ENCODE peak calls at places on chromosomes 1 and 21, in ten cellular contexts. One of them, this sample, is unnamed.

GRCh38 chr1:235035928-235036327 is 92.7 kb downstream of the TOMM20 start:
- DNase-seq in H7: no peak
- DNase-seq in mesenteric fat pad: peak
- DNase-seq in Caco-2: no peak
- DNase-seq in SIG-M5: no peak
- DNase-seq in ELF-1: no peak
- DNase-seq in left cardiac atrium: no peak
- DNase-seq in hippocampal formation: no peak
- DNase-seq in heart left ventricle: no peak
- DNase-seq in effector memory CD4-positive, alpha-beta T cell: no peak
- DNase-seq in this sample: no peak

GRCh38 chr1:77888429-77889239 is at the start of gene NEXN:
- DNase-seq in SIG-M5: no peak
- DNase-seq in left cardiac atrium: peak
- DNase-seq in H7: peak
- DNase-seq in Caco-2: peak
- DNase-seq in ELF-1: peak
- DNase-seq in mesenteric fat pad: no peak
- DNase-seq in hippocampal formation: peak
- DNase-seq in effector memory CD4-positive, alpha-beta T cell: no peak
- DNase-seq in heart left ventricle: peak
- DNase-seq in this sample: peak

GRCh38 chr1:31574749-31575372 is 1.5 kb upstream of the TINAGL1 start:
- DNase-seq in H7: no peak
- DNase-seq in ELF-1: no peak
- DNase-seq in hippocampal formation: no peak
- DNase-seq in mesenteric fat pad: peak
- DNase-seq in SIG-M5: no peak
- DNase-seq in Caco-2: peak
- DNase-seq in heart left ventricle: no peak
- DNase-seq in left cardiac atrium: no peak
- DNase-seq in effector memory CD4-positive, alpha-beta T cell: no peak
- DNase-seq in this sample: no peak

GRCh38 chr1:147919881-147920280 is 8.3 kb upstream of the GPR89B start:
- DNase-seq in hippocampal formation: no peak
- DNase-seq in SIG-M5: no peak
- DNase-seq in H7: no peak
- DNase-seq in left cardiac atrium: no peak
- DNase-seq in Caco-2: no peak
- DNase-seq in effector memory CD4-positive, alpha-beta T cell: no peak
- DNase-seq in mesenteric fat pad: no peak
- DNase-seq in heart left ventricle: no peak
- DNase-seq in ELF-1: no peak
- DNase-seq in this sample: no peak

GRCh38 chr1:53589043-53589887 is 130.1 kb downstream of the DMRTB1 start:
- DNase-seq in heart left ventricle: peak
- DNase-seq in ELF-1: peak
- DNase-seq in hippocampal formation: no peak
- DNase-seq in left cardiac atrium: no peak
- DNase-seq in SIG-M5: no peak
- DNase-seq in mesenteric fat pad: peak
- DNase-seq in Caco-2: no peak
- DNase-seq in effector memory CD4-positive, alpha-beta T cell: no peak
- DNase-seq in H7: peak
- DNase-seq in this sample: no peak

GRCh38 chr1:66393586-66394334 is 140.2 kb upstream of the SGIP1 start:
- DNase-seq in heart left ventricle: no peak
- DNase-seq in H7: no peak
- DNase-seq in Caco-2: no peak
- DNase-seq in ELF-1: no peak
- DNase-seq in SIG-M5: peak
- DNase-seq in left cardiac atrium: no peak
- DNase-seq in mesenteric fat pad: no peak
- DNase-seq in hippocampal formation: no peak
- DNase-seq in effector memory CD4-positive, alpha-beta T cell: no peak
- DNase-seq in this sample: no peak

GRCh38 chr1:64516803-64517568 is 47.1 kb downstream of the CACHD1 start:
- DNase-seq in left cardiac atrium: no peak
- DNase-seq in heart left ventricle: no peak
- DNase-seq in hippocampal formation: no peak
- DNase-seq in effector memory CD4-positive, alpha-beta T cell: no peak
- DNase-seq in Caco-2: no peak
- DNase-seq in H7: no peak
- DNase-seq in mesenteric fat pad: no peak
- DNase-seq in SIG-M5: no peak
- DNase-seq in ELF-1: no peak
- DNase-seq in this sample: no peak

GRCh38 chr1:174074757-174075156 is 52.6 kb upstream of the RC3H1 start:
- DNase-seq in hippocampal formation: no peak
- DNase-seq in ELF-1: no peak
- DNase-seq in SIG-M5: no peak
- DNase-seq in left cardiac atrium: no peak
- DNase-seq in H7: no peak
- DNase-seq in heart left ventricle: no peak
- DNase-seq in Caco-2: no peak
- DNase-seq in mesenteric fat pad: no peak
- DNase-seq in effector memory CD4-positive, alpha-beta T cell: no peak
- DNase-seq in this sample: no peak

GRCh38 chr1:51518033-51518729 is 885 bp downstream of the EPS15 start:
- DNase-seq in hippocampal formation: peak
- DNase-seq in SIG-M5: no peak
- DNase-seq in ELF-1: peak
- DNase-seq in effector memory CD4-positive, alpha-beta T cell: peak
- DNase-seq in Caco-2: peak
- DNase-seq in H7: peak
- DNase-seq in heart left ventricle: peak
- DNase-seq in left cardiac atrium: peak
- DNase-seq in mesenteric fat pad: no peak
- DNase-seq in this sample: peak

GRCh38 chr1:19200281-19200604 is 9.8 kb downstream of the UBR4 start:
- DNase-seq in ELF-1: no peak
- DNase-seq in Caco-2: no peak
- DNase-seq in effector memory CD4-positive, alpha-beta T cell: no peak
- DNase-seq in hippocampal formation: no peak
- DNase-seq in heart left ventricle: no peak
- DNase-seq in mesenteric fat pad: no peak
- DNase-seq in H7: no peak
- DNase-seq in SIG-M5: no peak
- DNase-seq in left cardiac atrium: no peak
- DNase-seq in this sample: no peak

GRCh38 chr21:44892095-44892494 is 18.6 kb upstream of the PTTG1IP start:
- DNase-seq in Caco-2: no peak
- DNase-seq in mesenteric fat pad: no peak
- DNase-seq in effector memory CD4-positive, alpha-beta T cell: no peak
- DNase-seq in SIG-M5: no peak
- DNase-seq in left cardiac atrium: no peak
- DNase-seq in heart left ventricle: no peak
- DNase-seq in ELF-1: no peak
- DNase-seq in hippocampal formation: no peak
- DNase-seq in H7: no peak
- DNase-seq in this sample: no peak

GRCh38 chr1:54069792-54070548 is 16.6 kb downstream of the TCEANC2 start:
- DNase-seq in left cardiac atrium: no peak
- DNase-seq in heart left ventricle: no peak
- DNase-seq in hippocampal formation: no peak
- DNase-seq in mesenteric fat pad: no peak
- DNase-seq in Caco-2: peak
- DNase-seq in ELF-1: no peak
- DNase-seq in effector memory CD4-positive, alpha-beta T cell: no peak
- DNase-seq in H7: peak
- DNase-seq in SIG-M5: no peak
- DNase-seq in this sample: peak

GRCh38 chr1:53642607-53643006 is 96.4 kb downstream of the GLIS1 start:
- DNase-seq in Caco-2: no peak
- DNase-seq in H7: no peak
- DNase-seq in effector memory CD4-positive, alpha-beta T cell: no peak
- DNase-seq in mesenteric fat pad: peak
- DNase-seq in left cardiac atrium: no peak
- DNase-seq in ELF-1: no peak
- DNase-seq in hippocampal formation: no peak
- DNase-seq in SIG-M5: no peak
- DNase-seq in heart left ventricle: no peak
- DNase-seq in this sample: no peak

GRCh38 chr1:165542647-165543046 is 1.2 kb upstream of the LRRC52 start:
- DNase-seq in H7: no peak
- DNase-seq in SIG-M5: no peak
- DNase-seq in mesenteric fat pad: no peak
- DNase-seq in hippocampal formation: no peak
- DNase-seq in ELF-1: no peak
- DNase-seq in Caco-2: no peak
- DNase-seq in heart left ventricle: no peak
- DNase-seq in left cardiac atrium: no peak
- DNase-seq in effector memory CD4-positive, alpha-beta T cell: no peak
- DNase-seq in this sample: no peak

GRCh38 chr1:163361123-163361934 is 39.6 kb downstream of the NUF2 start:
- DNase-seq in Caco-2: peak
- DNase-seq in effector memory CD4-positive, alpha-beta T cell: no peak
- DNase-seq in mesenteric fat pad: no peak
- DNase-seq in hippocampal formation: peak
- DNase-seq in heart left ventricle: no peak
- DNase-seq in SIG-M5: no peak
- DNase-seq in left cardiac atrium: no peak
- DNase-seq in ELF-1: peak
- DNase-seq in H7: peak
- DNase-seq in this sample: no peak